ENCODE peak calls at places on chromosomes 5 and 9, in four cellular contexts. L is left ventricle myocardium inferior, B is mucosa of descending colon, O is heart right ventricle. K is an unnamed sample. For H3K4me1, the result is how much of the 10 kb centered on the place peaks cover.

GRCh38 chr9:18706648-18707047 is 232.7 kb downstream of the ADAMTSL1 start:
- DNase-seq in O (no peak), B (no peak), L (no peak), K (no peak)

GRCh38 chr9:98129451-98129881 is 10.4 kb upstream of the TRIM14 start:
- DNase-seq in B (no peak), O (no peak), L (no peak), K (no peak)

GRCh38 chr9:91914404-91914803 is 35.6 kb downstream of the ROR2 start:
- DNase-seq in B (no peak), L (no peak), O (no peak), K (no peak)

GRCh38 chr5:149581931-149582768 is 852 bp downstream of the ARHGEF37 start:
- DNase-seq in B (peak), L (no peak), O (peak), K (peak)

GRCh38 chr5:141825836-141826560 is 52.2 kb downstream of the PCDH1 start:
- DNase-seq in L (no peak), O (no peak), B (no peak), K (no peak)

GRCh38 chr5:116583085-116583766 is 8.6 kb upstream of the SEMA6A start:
- DNase-seq in O (no peak), L (no peak), B (no peak), K (peak)

GRCh38 chr5:887947-888640 is 4.5 kb downstream of the BRD9 start:
- DNase-seq in L (no peak), B (no peak), O (no peak), K (no peak)

GRCh38 chr5:150778517-150779396 is at the start of gene SMIM3:
- DNase-seq in O (peak), B (peak), L (peak), K (peak)

GRCh38 chr9:129987047-129987446 is 55.9 kb downstream of the FNBP1 start:
- DNase-seq in B (no peak), L (no peak), O (no peak), K (no peak)
- H3K4me1 ChIP-seq in B (under half), L (under half), O (half or more), K (under half)

GRCh38 chr9:23747088-23747748 is 78.8 kb downstream of the ELAVL2 start:
- DNase-seq in L (no peak), B (no peak), O (no peak), K (no peak)
- H3K4me1 ChIP-seq in L (under half), B (under half), O (under half), K (under half)

DNA sequence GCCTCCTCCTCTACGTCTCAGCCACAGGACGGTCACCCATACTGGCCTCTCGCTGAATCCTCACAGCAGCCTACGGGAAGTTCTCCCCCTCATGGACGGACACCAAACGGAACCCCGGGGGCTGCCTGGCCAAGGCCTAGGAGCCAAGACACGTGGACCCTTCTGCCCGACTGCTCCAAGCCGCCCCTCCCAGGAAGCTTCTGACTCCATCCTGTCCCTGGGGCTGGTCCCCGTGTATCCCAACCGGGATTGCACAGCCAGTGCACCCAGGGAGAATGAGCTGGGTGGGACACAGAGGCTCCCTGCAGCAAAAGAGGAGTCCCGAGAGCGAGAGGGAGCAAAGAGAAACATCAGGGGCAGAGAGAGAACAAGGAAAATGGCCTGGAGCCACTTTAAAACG is 3.2 kb downstream of the FAM78A start:
- DNase-seq in O (peak), L (peak), B (no peak), K (no peak)
- H3K4me1 ChIP-seq in O (half or more), L (half or more), B (under half), K (half or more)

GRCh38 chr5:178388381-178389030 is 155.9 kb upstream of the PHYKPL start:
- DNase-seq in B (peak), O (peak), L (peak), K (peak)
- H3K4me1 ChIP-seq in B (under half), O (under half), L (under half), K (under half)

DNA sequence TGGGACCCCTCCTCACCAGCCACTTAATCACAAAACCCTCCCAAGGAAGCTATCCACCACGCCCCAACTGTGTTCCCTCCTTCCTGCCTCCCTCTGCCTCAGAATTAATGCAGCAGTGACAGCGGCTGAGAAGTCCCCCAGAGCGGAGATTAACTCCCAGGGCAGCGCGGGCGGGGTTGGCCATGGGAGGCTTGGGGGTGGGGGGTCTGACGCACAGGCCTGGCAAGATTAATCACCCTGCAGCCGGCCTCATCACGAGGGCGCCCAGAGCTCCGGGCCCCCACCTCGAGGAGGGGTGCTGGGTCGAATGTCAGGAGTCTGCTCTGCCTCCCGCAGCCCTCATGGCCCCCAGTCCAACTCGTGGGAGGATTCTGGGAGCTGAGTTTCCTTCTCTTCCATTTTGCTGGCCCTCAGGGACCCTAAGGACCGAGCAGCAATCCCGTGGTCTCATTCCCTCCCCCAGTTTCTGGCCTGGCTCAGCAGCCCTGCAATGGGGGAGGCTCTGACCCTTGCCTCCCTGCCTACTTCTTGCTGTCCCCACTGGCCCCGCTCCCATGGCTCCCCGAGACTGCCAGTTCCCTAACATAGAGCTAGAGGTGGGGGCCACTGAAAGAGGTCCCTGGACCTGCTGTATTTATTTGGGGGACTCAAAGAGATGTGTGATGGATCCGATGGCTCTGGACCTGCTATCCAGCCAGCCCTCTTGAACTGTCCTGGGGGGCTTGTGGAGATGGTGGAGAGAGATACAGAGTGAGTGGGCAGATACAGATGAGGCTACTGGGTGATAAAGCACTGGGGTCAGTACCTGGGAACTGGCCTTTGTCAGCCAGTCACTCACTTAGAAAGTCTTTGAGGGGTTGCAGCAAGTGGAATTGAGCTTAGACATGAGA is 42.5 kb downstream of the CXXC5 start:
- DNase-seq in B (no peak), O (no peak), L (no peak), K (peak)
- H3K4me1 ChIP-seq in B (under half), O (under half), L (half or more), K (under half)

GRCh38 chr9:114030364-114030763 is 47.7 kb downstream of the AMBP start:
- DNase-seq in O (no peak), B (peak), L (no peak), K (no peak)
- H3K4me1 ChIP-seq in O (under half), B (under half), L (under half), K (under half)

K was measured in cardiac muscle cell.